ENCODE peak calls at places on chromosomes 13 and 19, in eight cellular contexts. P is C1 segment of cervical spinal cord, H is EH, K is AG20443, B is fibroblast of mammary gland, U is NCI-H1417, E is PC-9, R is activated T-cell treated with anti-CD3 and anti-CD28 coated beads for 24 hours. V is an unnamed sample.

GRCh38 chr19:19537321-19538048 is 580 bp upstream of the CILP2 start:
- DNase-seq in H (no peak), U (no peak), K (peak; percentile 69), R (no peak), E (no peak), P (no peak), B (no peak), V (no peak)

GRCh38 chr13:30149248-30149647 is 158.1 kb downstream of the KATNAL1 start:
- DNase-seq in E (no peak), K (no peak), B (no peak), P (no peak), R (no peak), U (no peak), H (no peak), V (no peak)

GRCh38 chr19:30675086-30675485 is 302.9 kb downstream of the ZNF536 start:
- DNase-seq in U (no peak), H (no peak), P (no peak), E (no peak), B (no peak), R (no peak), K (no peak), V (no peak)

GRCh38 chr13:79749556-79749955 is 268.6 kb downstream of the NDFIP2 start:
- DNase-seq in R (no peak), B (no peak), P (no peak), E (no peak), K (no peak), H (no peak), U (no peak), V (no peak)

GRCh38 chr19:29596885-29597525 is 9.1 kb upstream of the POP4 start:
- DNase-seq in E (no peak), R (no peak), P (no peak), K (no peak), U (peak; percentile 92), B (peak; percentile 42), H (peak; percentile 35), V (no peak)

GRCh38 chr13:96898212-96898611 is 96.1 kb downstream of the OXGR1 start:
- DNase-seq in E (no peak), R (no peak), U (no peak), B (peak; percentile 80), K (no peak), H (peak; percentile 62), P (no peak), V (no peak)

GRCh38 chr13:50670847-50671542 is 172.5 kb downstream of the DLEU7 start:
- DNase-seq in R (no peak), E (no peak), H (no peak), B (no peak), P (no peak), U (no peak), K (peak; percentile 15), V (peak; percentile 74)

GRCh38 chr13:81171065-81171647 is 830.2 kb upstream of the SPRY2 start:
- DNase-seq in P (no peak), H (peak; percentile 6), K (peak; percentile 10), E (no peak), B (peak; percentile 15), R (no peak), U (no peak), V (peak; percentile 5)

GRCh38 chr13:29038700-29039099 is 218.6 kb downstream of the MTUS2 start:
- DNase-seq in R (no peak), K (no peak), E (no peak), H (no peak), P (no peak), U (no peak), B (no peak), V (no peak)

GRCh38 chr13:25415196-25415595 is 43.4 kb downstream of the ATP8A2 start:
- DNase-seq in P (no peak), B (no peak), R (no peak), U (peak; percentile 90), E (no peak), H (no peak), K (no peak), V (no peak)

GRCh38 chr19:50328257-50329145 is 676 bp downstream of the KCNC3 start:
- DNase-seq in B (no peak), E (no peak), K (no peak), R (no peak), P (no peak), H (no peak), U (peak; percentile 57), V (no peak)

GRCh38 chr19:44685877-44686276 is 13.1 kb upstream of the CEACAM16 start:
- DNase-seq in H (peak; percentile 67), K (no peak), P (no peak), B (peak; percentile 43), E (peak; percentile 67), R (no peak), U (no peak), V (no peak)

GRCh38 chr19:43290568-43291359 is 21.4 kb upstream of the PSG9 start:
- DNase-seq in B (peak; percentile 15), E (no peak), K (no peak), U (peak; percentile 2), P (no peak), H (no peak), R (no peak), V (no peak)

GRCh38 chr13:39415403-39415802 is 187.6 kb downstream of the LHFPL6 start:
- DNase-seq in P (peak; percentile 29), U (no peak), R (no peak), E (no peak), B (peak; percentile 64), H (peak; percentile 65), K (peak; percentile 53), V (peak; percentile 49)

GRCh38 chr19:409006-409514 is at the start of gene C2CD4C:
- DNase-seq in P (no peak), K (peak; percentile 69), U (peak; percentile 22), H (no peak), R (no peak), B (no peak), E (no peak), V (no peak)

GRCh38 chr19:7383284-7383683 is 34.5 kb downstream of the ARHGEF18 start:
- DNase-seq in K (no peak), U (no peak), H (no peak), P (no peak), B (no peak), E (no peak), R (no peak), V (no peak)

GRCh38 chr19:21508198-21508597 is 2.8 kb downstream of the ZNF429 start:
- DNase-seq in U (peak; percentile 63), E (no peak), B (no peak), H (no peak), R (no peak), K (no peak), P (no peak), V (no peak)

GRCh38 chr13:113632706-113633484 is 25.1 kb downstream of the ATP4B start:
- DNase-seq in H (no peak), K (no peak), B (no peak), U (no peak), E (no peak), P (no peak), R (no peak), V (no peak)

GRCh38 chr13:94333131-94333820 is 146.2 kb downstream of the DCT start:
- DNase-seq in H (no peak), E (no peak), U (no peak), P (no peak), B (peak; percentile 48), R (no peak), K (no peak), V (no peak)

GRCh38 chr13:44117351-44117750 is 237.6 kb downstream of the LACC1 start:
- DNase-seq in U (no peak), R (no peak), K (peak; percentile 13), E (no peak), P (no peak), H (peak; percentile 48), B (no peak), V (no peak)

GRCh38 chr13:87671824-87672603 is 843 bp downstream of the SLITRK5 start:
- DNase-seq in P (no peak), U (no peak), H (no peak), K (no peak), B (no peak), R (no peak), E (no peak), V (peak; percentile 2)

GRCh38 chr19:52170863-52171320 is 529 bp downstream of the ZNF836 start:
- DNase-seq in E (no peak), H (no peak), U (no peak), K (peak; percentile 26), B (no peak), P (no peak), R (no peak), V (no peak)

GRCh38 chr13:62524498-62524897 is 1108.8 kb upstream of the PCDH20 start:
- DNase-seq in P (no peak), K (no peak), R (no peak), E (no peak), H (no peak), U (no peak), B (no peak), V (no peak)

GRCh38 chr13:99086149-99086868 is 108.4 kb upstream of the DOCK9 start:
- DNase-seq in B (peak; percentile 51), R (peak; percentile 57), E (peak; percentile 43), K (peak; percentile 88), P (no peak), U (peak; percentile 70), H (peak; percentile 55), V (peak; percentile 49)

GRCh38 chr13:51067376-51068125 is 43.5 kb downstream of the C13orf42 start:
- DNase-seq in H (no peak), E (no peak), K (no peak), R (no peak), B (no peak), U (no peak), P (no peak), V (no peak)

GRCh38 chr13:71115301-71115700 is 751.7 kb downstream of the DACH1 start:
- DNase-seq in B (no peak), U (no peak), H (no peak), R (no peak), E (no peak), K (no peak), P (no peak), V (no peak)

GRCh38 chr19:15427991-15428471 is 9.2 kb upstream of the AKAP8L start:
- DNase-seq in U (no peak), B (no peak), P (no peak), H (no peak), R (no peak), K (no peak), E (no peak), V (no peak)

V was measured in fibroblast of gingiva.